ENCODE peak calls at places on chromosomes 3 and 15, in seven cellular contexts. One of them, this sample, is unnamed.

GRCh38 chr3:80688814-80689213 is 921.0 kb upstream of the ROBO1 start:
- DNase-seq in cardiac fibroblast: peak
- DNase-seq in cardiac muscle cell: peak
- DNase-seq in type B pancreatic cell: no peak
- DNase-seq in heart left ventricle: no peak
- DNase-seq in bronchial epithelial cell: peak
- DNase-seq in GM06990: no peak
- DNase-seq in this sample: no peak

GRCh38 chr15:84750583-84751092 is 2.2 kb downstream of the ZNF592 start:
- DNase-seq in cardiac fibroblast: no peak
- DNase-seq in cardiac muscle cell: no peak
- DNase-seq in type B pancreatic cell: no peak
- DNase-seq in heart left ventricle: no peak
- DNase-seq in bronchial epithelial cell: no peak
- DNase-seq in GM06990: peak
- DNase-seq in this sample: no peak

GRCh38 chr3:24364359-24364758 is 130.3 kb downstream of the THRB start:
- DNase-seq in cardiac fibroblast: no peak
- DNase-seq in cardiac muscle cell: no peak
- DNase-seq in type B pancreatic cell: no peak
- DNase-seq in heart left ventricle: no peak
- DNase-seq in bronchial epithelial cell: no peak
- DNase-seq in GM06990: no peak
- DNase-seq in this sample: no peak

GRCh38 chr3:51677358-51677757 is 6.3 kb downstream of the TEX264 start:
- DNase-seq in cardiac fibroblast: no peak
- DNase-seq in cardiac muscle cell: no peak
- DNase-seq in type B pancreatic cell: no peak
- DNase-seq in heart left ventricle: no peak
- DNase-seq in bronchial epithelial cell: no peak
- DNase-seq in GM06990: no peak
- DNase-seq in this sample: no peak

GRCh38 chr15:77634266-77634962 is 1.7 kb upstream of the LINGO1 start:
- DNase-seq in cardiac fibroblast: peak
- DNase-seq in cardiac muscle cell: peak
- DNase-seq in type B pancreatic cell: peak
- DNase-seq in heart left ventricle: peak
- DNase-seq in bronchial epithelial cell: peak
- DNase-seq in GM06990: peak
- DNase-seq in this sample: no peak

GRCh38 chr3:149494759-149495580 is 20.5 kb downstream of the TM4SF4 start:
- DNase-seq in cardiac fibroblast: no peak
- DNase-seq in cardiac muscle cell: no peak
- DNase-seq in type B pancreatic cell: no peak
- DNase-seq in heart left ventricle: no peak
- DNase-seq in bronchial epithelial cell: peak
- DNase-seq in GM06990: no peak
- DNase-seq in this sample: no peak

GRCh38 chr15:56835598-56836275 is 82.7 kb upstream of the TCF12 start:
- DNase-seq in cardiac fibroblast: peak
- DNase-seq in cardiac muscle cell: peak
- DNase-seq in type B pancreatic cell: no peak
- DNase-seq in heart left ventricle: peak
- DNase-seq in bronchial epithelial cell: no peak
- DNase-seq in GM06990: no peak
- DNase-seq in this sample: no peak

GRCh38 chr15:76904461-76905012 is 603 bp downstream of the SCAPER start:
- DNase-seq in cardiac fibroblast: peak
- DNase-seq in cardiac muscle cell: peak
- DNase-seq in type B pancreatic cell: peak
- DNase-seq in heart left ventricle: peak
- DNase-seq in bronchial epithelial cell: peak
- DNase-seq in GM06990: peak
- DNase-seq in this sample: no peak

GRCh38 chr3:69094467-69095205 is 9.9 kb downstream of the ARL6IP5 start:
- DNase-seq in cardiac fibroblast: peak
- DNase-seq in cardiac muscle cell: peak
- DNase-seq in type B pancreatic cell: no peak
- DNase-seq in heart left ventricle: no peak
- DNase-seq in bronchial epithelial cell: no peak
- DNase-seq in GM06990: no peak
- DNase-seq in this sample: no peak

GRCh38 chr3:196127308-196128040 is 45.6 kb upstream of the TFRC start:
- DNase-seq in cardiac fibroblast: no peak
- DNase-seq in cardiac muscle cell: peak
- DNase-seq in type B pancreatic cell: no peak
- DNase-seq in heart left ventricle: no peak
- DNase-seq in bronchial epithelial cell: peak
- DNase-seq in GM06990: no peak
- DNase-seq in this sample: no peak

GRCh38 chr3:9278498-9278897 is 29.1 kb upstream of the SRGAP3 start:
- DNase-seq in cardiac fibroblast: no peak
- DNase-seq in cardiac muscle cell: no peak
- DNase-seq in type B pancreatic cell: no peak
- DNase-seq in heart left ventricle: no peak
- DNase-seq in bronchial epithelial cell: no peak
- DNase-seq in GM06990: no peak
- DNase-seq in this sample: no peak

GRCh38 chr15:52288986-52289385 is 6.6 kb downstream of the MYO5C start:
- DNase-seq in cardiac fibroblast: no peak
- DNase-seq in cardiac muscle cell: no peak
- DNase-seq in type B pancreatic cell: no peak
- DNase-seq in heart left ventricle: no peak
- DNase-seq in bronchial epithelial cell: no peak
- DNase-seq in GM06990: no peak
- DNase-seq in this sample: peak

GRCh38 chr3:61521229-61521628 is 40.1 kb upstream of the PTPRG start:
- DNase-seq in cardiac fibroblast: no peak
- DNase-seq in cardiac muscle cell: no peak
- DNase-seq in type B pancreatic cell: no peak
- DNase-seq in heart left ventricle: no peak
- DNase-seq in bronchial epithelial cell: no peak
- DNase-seq in GM06990: peak
- DNase-seq in this sample: no peak

GRCh38 chr15:91593081-91593480 is 260.4 kb upstream of the SLCO3A1 start:
- DNase-seq in cardiac fibroblast: no peak
- DNase-seq in cardiac muscle cell: no peak
- DNase-seq in type B pancreatic cell: no peak
- DNase-seq in heart left ventricle: no peak
- DNase-seq in bronchial epithelial cell: peak
- DNase-seq in GM06990: no peak
- DNase-seq in this sample: no peak

GRCh38 chr3:172844428-172844827 is 93.9 kb downstream of the ECT2 start:
- DNase-seq in cardiac fibroblast: no peak
- DNase-seq in cardiac muscle cell: no peak
- DNase-seq in type B pancreatic cell: no peak
- DNase-seq in heart left ventricle: no peak
- DNase-seq in bronchial epithelial cell: no peak
- DNase-seq in GM06990: no peak
- DNase-seq in this sample: no peak

GRCh38 chr3:114104414-114104813 is 47.9 kb downstream of the QTRT2 start:
- DNase-seq in cardiac fibroblast: no peak
- DNase-seq in cardiac muscle cell: no peak
- DNase-seq in type B pancreatic cell: no peak
- DNase-seq in heart left ventricle: no peak
- DNase-seq in bronchial epithelial cell: peak
- DNase-seq in GM06990: no peak
- DNase-seq in this sample: no peak

GRCh38 chr15:66787472-66787871 is 85.4 kb downstream of the SMAD6 start:
- DNase-seq in cardiac fibroblast: no peak
- DNase-seq in cardiac muscle cell: no peak
- DNase-seq in type B pancreatic cell: no peak
- DNase-seq in heart left ventricle: no peak
- DNase-seq in bronchial epithelial cell: no peak
- DNase-seq in GM06990: no peak
- DNase-seq in this sample: no peak

GRCh38 chr15:66786708-66787471 is 84.9 kb downstream of the SMAD6 start:
- DNase-seq in cardiac fibroblast: no peak
- DNase-seq in cardiac muscle cell: no peak
- DNase-seq in type B pancreatic cell: no peak
- DNase-seq in heart left ventricle: no peak
- DNase-seq in bronchial epithelial cell: no peak
- DNase-seq in GM06990: no peak
- DNase-seq in this sample: no peak

GRCh38 chr15:66786222-66786621 is 84.2 kb downstream of the SMAD6 start:
- DNase-seq in cardiac fibroblast: no peak
- DNase-seq in cardiac muscle cell: no peak
- DNase-seq in type B pancreatic cell: no peak
- DNase-seq in heart left ventricle: no peak
- DNase-seq in bronchial epithelial cell: no peak
- DNase-seq in GM06990: no peak
- DNase-seq in this sample: no peak

GRCh38 chr15:66788024-66788423 is 86.0 kb downstream of the SMAD6 start:
- DNase-seq in cardiac fibroblast: no peak
- DNase-seq in cardiac muscle cell: no peak
- DNase-seq in type B pancreatic cell: no peak
- DNase-seq in heart left ventricle: no peak
- DNase-seq in bronchial epithelial cell: no peak
- DNase-seq in GM06990: no peak
- DNase-seq in this sample: no peak

DNA sequence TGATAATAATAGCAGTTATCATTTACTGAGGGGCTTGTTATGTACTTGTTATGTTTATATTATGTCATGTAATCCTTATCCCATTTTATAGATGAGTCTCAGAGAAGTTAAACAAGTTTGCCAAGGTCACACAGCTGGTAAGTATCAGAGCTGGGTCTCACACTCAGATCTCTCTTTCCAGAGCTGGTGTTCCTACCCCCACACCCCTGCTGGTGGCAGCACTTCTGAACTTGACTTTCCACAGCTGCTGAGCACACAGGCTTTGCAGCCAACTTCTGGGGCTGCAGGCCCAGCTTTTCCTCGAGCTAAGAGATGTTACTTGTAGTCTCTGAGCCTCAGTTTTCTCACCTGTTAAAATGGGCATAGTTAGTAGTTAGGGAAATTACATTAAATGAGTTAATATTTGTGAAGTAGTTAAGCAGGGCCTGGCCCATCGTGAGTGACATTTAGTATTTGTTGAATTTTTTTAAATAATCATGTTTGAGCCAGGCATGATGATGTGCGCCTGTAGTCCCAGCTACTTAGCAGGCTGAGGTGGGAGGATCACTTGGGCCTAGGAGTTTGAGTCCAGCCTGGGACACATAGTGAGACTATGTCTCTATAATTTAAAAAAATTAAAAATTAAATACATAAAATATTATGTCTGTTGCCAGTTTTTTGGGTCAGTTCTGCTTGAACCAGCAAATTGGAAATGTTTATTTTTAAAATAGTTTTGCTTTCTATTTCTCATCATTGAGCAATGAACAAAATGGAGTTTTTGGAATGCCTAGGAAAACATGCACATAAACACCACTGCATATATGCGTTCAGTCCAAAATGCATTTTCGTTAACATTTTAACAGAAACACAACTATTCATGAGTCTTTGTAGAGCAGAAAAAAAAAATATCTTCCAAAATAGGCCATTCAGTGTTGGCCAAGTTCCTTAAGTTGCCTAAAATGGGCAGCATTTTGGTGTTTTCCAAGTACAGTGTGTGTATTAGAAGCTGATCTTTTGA is 87.3 kb downstream of the SMAD6 start:
- DNase-seq in cardiac fibroblast: peak
- DNase-seq in cardiac muscle cell: peak
- DNase-seq in type B pancreatic cell: no peak
- DNase-seq in heart left ventricle: no peak
- DNase-seq in bronchial epithelial cell: peak
- DNase-seq in GM06990: no peak
- DNase-seq in this sample: no peak
- TF ChIP-seq CTCF in cardiac fibroblast: peak
- TF ChIP-seq CTCF in cardiac muscle cell: peak
- TF ChIP-seq CTCF in type B pancreatic cell: peak
- TF ChIP-seq CTCF in heart left ventricle: peak
- TF ChIP-seq CTCF in bronchial epithelial cell: peak
- TF ChIP-seq CTCF in GM06990: peak
- TF ChIP-seq CTCF in this sample: peak

GRCh38 chr15:74793135-74794028 is 11.5 kb downstream of the CSK start:
- DNase-seq in cardiac fibroblast: no peak
- DNase-seq in cardiac muscle cell: peak
- DNase-seq in type B pancreatic cell: no peak
- DNase-seq in heart left ventricle: no peak
- DNase-seq in bronchial epithelial cell: peak
- DNase-seq in GM06990: no peak
- DNase-seq in this sample: no peak
- TF ChIP-seq CTCF in cardiac fibroblast: peak
- TF ChIP-seq CTCF in cardiac muscle cell: peak
- TF ChIP-seq CTCF in type B pancreatic cell: peak
- TF ChIP-seq CTCF in heart left ventricle: peak
- TF ChIP-seq CTCF in bronchial epithelial cell: peak
- TF ChIP-seq CTCF in GM06990: peak
- TF ChIP-seq CTCF in this sample: no peak

GRCh38 chr15:31136612-31137328 is 35.2 kb upstream of the TRPM1 start:
- DNase-seq in cardiac fibroblast: no peak
- DNase-seq in cardiac muscle cell: no peak
- DNase-seq in type B pancreatic cell: no peak
- DNase-seq in heart left ventricle: no peak
- DNase-seq in bronchial epithelial cell: no peak
- DNase-seq in GM06990: no peak
- DNase-seq in this sample: no peak

GRCh38 chr15:31133890-31134289 is 32.4 kb upstream of the TRPM1 start:
- DNase-seq in cardiac fibroblast: no peak
- DNase-seq in cardiac muscle cell: no peak
- DNase-seq in type B pancreatic cell: no peak
- DNase-seq in heart left ventricle: no peak
- DNase-seq in bronchial epithelial cell: no peak
- DNase-seq in GM06990: no peak
- DNase-seq in this sample: no peak

GRCh38 chr15:31135523-31135922 is 34.0 kb upstream of the TRPM1 start:
- DNase-seq in cardiac fibroblast: no peak
- DNase-seq in cardiac muscle cell: no peak
- DNase-seq in type B pancreatic cell: no peak
- DNase-seq in heart left ventricle: no peak
- DNase-seq in bronchial epithelial cell: no peak
- DNase-seq in GM06990: no peak
- DNase-seq in this sample: no peak

GRCh38 chr15:31131853-31132375 is 30.4 kb upstream of the TRPM1 start:
- DNase-seq in cardiac fibroblast: no peak
- DNase-seq in cardiac muscle cell: no peak
- DNase-seq in type B pancreatic cell: no peak
- DNase-seq in heart left ventricle: no peak
- DNase-seq in bronchial epithelial cell: no peak
- DNase-seq in GM06990: no peak
- DNase-seq in this sample: no peak

DNA sequence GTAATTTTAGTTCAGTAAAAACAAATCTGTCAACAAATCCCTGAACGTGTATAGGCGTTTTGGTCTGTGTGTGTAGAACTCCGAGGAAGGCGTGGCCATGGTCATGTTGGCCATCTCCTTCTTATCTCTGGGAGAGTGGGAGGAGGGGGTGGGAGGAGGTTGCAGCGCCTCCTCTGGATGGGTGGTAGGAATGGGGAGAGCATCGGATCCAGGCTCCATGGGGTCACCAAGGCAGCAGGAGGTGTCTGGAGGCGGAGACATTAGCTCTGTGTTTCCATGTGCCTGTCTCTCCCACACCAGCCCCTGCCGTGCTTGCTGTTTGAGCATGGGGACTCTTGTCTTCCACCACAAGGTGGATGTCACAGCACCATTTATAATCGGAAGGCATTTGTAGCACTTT is 34.5 kb upstream of the TRPM1 start:
- DNase-seq in cardiac fibroblast: no peak
- DNase-seq in cardiac muscle cell: no peak
- DNase-seq in type B pancreatic cell: no peak
- DNase-seq in heart left ventricle: no peak
- DNase-seq in bronchial epithelial cell: no peak
- DNase-seq in GM06990: no peak
- DNase-seq in this sample: no peak
- TF ChIP-seq CTCF in cardiac fibroblast: no peak
- TF ChIP-seq CTCF in cardiac muscle cell: no peak
- TF ChIP-seq CTCF in type B pancreatic cell: no peak
- TF ChIP-seq CTCF in heart left ventricle: no peak
- TF ChIP-seq CTCF in bronchial epithelial cell: no peak
- TF ChIP-seq CTCF in GM06990: no peak
- TF ChIP-seq CTCF in this sample: no peak

GRCh38 chr3:192928720-192929119 is 11.1 kb upstream of the MB21D2 start:
- DNase-seq in cardiac fibroblast: no peak
- DNase-seq in cardiac muscle cell: no peak
- DNase-seq in type B pancreatic cell: no peak
- DNase-seq in heart left ventricle: no peak
- DNase-seq in bronchial epithelial cell: peak
- DNase-seq in GM06990: no peak
- DNase-seq in this sample: no peak
- TF ChIP-seq CTCF in cardiac fibroblast: no peak
- TF ChIP-seq CTCF in cardiac muscle cell: no peak
- TF ChIP-seq CTCF in type B pancreatic cell: no peak
- TF ChIP-seq CTCF in heart left ventricle: no peak
- TF ChIP-seq CTCF in bronchial epithelial cell: no peak
- TF ChIP-seq CTCF in GM06990: no peak
- TF ChIP-seq CTCF in this sample: no peak